ENCODE peak calls at places on chromosomes 16 and 17, in eight cellular contexts. One of them, this sample, is unnamed.

GRCh38 chr17:66474810-66475497 is 172.5 kb downstream of the PRKCA start:
- DNase-seq in GM20000: no peak
- DNase-seq in CD8-positive, alpha-beta T cell: no peak
- DNase-seq in HCT116: no peak
- DNase-seq in AG09319: no peak
- DNase-seq in A549: no peak
- DNase-seq in type B pancreatic cell: no peak
- DNase-seq in cardiac muscle cell: no peak
- DNase-seq in this sample: no peak

GRCh38 chr17:76820039-76820438 is 48.2 kb upstream of the MGAT5B start:
- DNase-seq in GM20000: no peak
- DNase-seq in CD8-positive, alpha-beta T cell: no peak
- DNase-seq in HCT116: no peak
- DNase-seq in AG09319: no peak
- DNase-seq in A549: no peak
- DNase-seq in type B pancreatic cell: no peak
- DNase-seq in cardiac muscle cell: no peak
- DNase-seq in this sample: peak; percentile 66

GRCh38 chr16:48446534-48446920 is 61.3 kb upstream of the SIAH1 start:
- DNase-seq in GM20000: no peak
- DNase-seq in CD8-positive, alpha-beta T cell: no peak
- DNase-seq in HCT116: no peak
- DNase-seq in AG09319: no peak
- DNase-seq in A549: no peak
- DNase-seq in type B pancreatic cell: no peak
- DNase-seq in cardiac muscle cell: no peak
- DNase-seq in this sample: no peak

GRCh38 chr17:82930043-82930923 is 90.5 kb upstream of the ZNF750 start:
- DNase-seq in GM20000: no peak
- DNase-seq in CD8-positive, alpha-beta T cell: no peak
- DNase-seq in HCT116: no peak
- DNase-seq in AG09319: no peak
- DNase-seq in A549: no peak
- DNase-seq in type B pancreatic cell: peak; percentile 66
- DNase-seq in cardiac muscle cell: no peak
- DNase-seq in this sample: no peak

GRCh38 chr17:74288785-74289184 is 14.8 kb downstream of the DNAI2 start:
- DNase-seq in GM20000: peak; percentile 53
- DNase-seq in CD8-positive, alpha-beta T cell: no peak
- DNase-seq in HCT116: no peak
- DNase-seq in AG09319: no peak
- DNase-seq in A549: no peak
- DNase-seq in type B pancreatic cell: no peak
- DNase-seq in cardiac muscle cell: no peak
- DNase-seq in this sample: no peak

GRCh38 chr17:21687136-21687953 is 5.0 kb upstream of the KCNJ18 start:
- DNase-seq in GM20000: no peak
- DNase-seq in CD8-positive, alpha-beta T cell: no peak
- DNase-seq in HCT116: no peak
- DNase-seq in AG09319: no peak
- DNase-seq in A549: no peak
- DNase-seq in type B pancreatic cell: no peak
- DNase-seq in cardiac muscle cell: no peak
- DNase-seq in this sample: no peak

GRCh38 chr16:31099860-31100638 is 5.5 kb upstream of the VKORC1 start:
- DNase-seq in GM20000: no peak
- DNase-seq in CD8-positive, alpha-beta T cell: no peak
- DNase-seq in HCT116: no peak
- DNase-seq in AG09319: no peak
- DNase-seq in A549: no peak
- DNase-seq in type B pancreatic cell: no peak
- DNase-seq in cardiac muscle cell: peak; percentile 20
- DNase-seq in this sample: no peak

GRCh38 chr17:36943250-36944220 is 5.2 kb upstream of the AATF start:
- DNase-seq in GM20000: peak; percentile 38
- DNase-seq in CD8-positive, alpha-beta T cell: no peak
- DNase-seq in HCT116: no peak
- DNase-seq in AG09319: no peak
- DNase-seq in A549: no peak
- DNase-seq in type B pancreatic cell: no peak
- DNase-seq in cardiac muscle cell: no peak
- DNase-seq in this sample: no peak

GRCh38 chr17:16129441-16129840 is 85.9 kb downstream of the NCOR1 start:
- DNase-seq in GM20000: no peak
- DNase-seq in CD8-positive, alpha-beta T cell: no peak
- DNase-seq in HCT116: no peak
- DNase-seq in AG09319: no peak
- DNase-seq in A549: no peak
- DNase-seq in type B pancreatic cell: no peak
- DNase-seq in cardiac muscle cell: no peak
- DNase-seq in this sample: no peak

GRCh38 chr16:77111057-77111456 is 79.9 kb upstream of the MON1B start:
- DNase-seq in GM20000: no peak
- DNase-seq in CD8-positive, alpha-beta T cell: no peak
- DNase-seq in HCT116: no peak
- DNase-seq in AG09319: no peak
- DNase-seq in A549: no peak
- DNase-seq in type B pancreatic cell: no peak
- DNase-seq in cardiac muscle cell: no peak
- DNase-seq in this sample: no peak

GRCh38 chr17:35793257-35793656 is 2.2 kb downstream of the MMP28 start:
- DNase-seq in GM20000: peak; percentile 6
- DNase-seq in CD8-positive, alpha-beta T cell: no peak
- DNase-seq in HCT116: no peak
- DNase-seq in AG09319: no peak
- DNase-seq in A549: no peak
- DNase-seq in type B pancreatic cell: no peak
- DNase-seq in cardiac muscle cell: no peak
- DNase-seq in this sample: no peak

GRCh38 chr16:86227801-86228200 is 282.5 kb upstream of the FOXF1 start:
- DNase-seq in GM20000: no peak
- DNase-seq in CD8-positive, alpha-beta T cell: no peak
- DNase-seq in HCT116: no peak
- DNase-seq in AG09319: peak; percentile 77
- DNase-seq in A549: no peak
- DNase-seq in type B pancreatic cell: no peak
- DNase-seq in cardiac muscle cell: no peak
- DNase-seq in this sample: no peak

GRCh38 chr16:87369117-87369775 is 14.3 kb downstream of the FBXO31 start:
- DNase-seq in GM20000: no peak
- DNase-seq in CD8-positive, alpha-beta T cell: no peak
- DNase-seq in HCT116: no peak
- DNase-seq in AG09319: no peak
- DNase-seq in A549: no peak
- DNase-seq in type B pancreatic cell: no peak
- DNase-seq in cardiac muscle cell: no peak
- DNase-seq in this sample: no peak

GRCh38 chr17:15944720-15945492 is at the start of gene ADORA2B:
- DNase-seq in GM20000: peak; percentile 87
- DNase-seq in CD8-positive, alpha-beta T cell: no peak
- DNase-seq in HCT116: no peak
- DNase-seq in AG09319: no peak
- DNase-seq in A549: peak; percentile 91
- DNase-seq in type B pancreatic cell: peak; percentile 80
- DNase-seq in cardiac muscle cell: peak; percentile 89
- DNase-seq in this sample: peak; percentile 66

GRCh38 chr16:13702614-13703013 is 217.3 kb upstream of the ERCC4 start:
- DNase-seq in GM20000: no peak
- DNase-seq in CD8-positive, alpha-beta T cell: no peak
- DNase-seq in HCT116: no peak
- DNase-seq in AG09319: no peak
- DNase-seq in A549: no peak
- DNase-seq in type B pancreatic cell: no peak
- DNase-seq in cardiac muscle cell: no peak
- DNase-seq in this sample: no peak

GRCh38 chr17:30571921-30572320 is 94.7 kb downstream of the GOSR1 start:
- DNase-seq in GM20000: no peak
- DNase-seq in CD8-positive, alpha-beta T cell: no peak
- DNase-seq in HCT116: no peak
- DNase-seq in AG09319: no peak
- DNase-seq in A549: no peak
- DNase-seq in type B pancreatic cell: no peak
- DNase-seq in cardiac muscle cell: no peak
- DNase-seq in this sample: no peak

GRCh38 chr16:25966172-25967097 is 274.7 kb downstream of the HS3ST4 start:
- DNase-seq in GM20000: peak; percentile 29
- DNase-seq in CD8-positive, alpha-beta T cell: no peak
- DNase-seq in HCT116: no peak
- DNase-seq in AG09319: no peak
- DNase-seq in A549: no peak
- DNase-seq in type B pancreatic cell: no peak
- DNase-seq in cardiac muscle cell: no peak
- DNase-seq in this sample: no peak

GRCh38 chr16:86577314-86577971 is 906 bp upstream of the FOXL1 start:
- DNase-seq in GM20000: no peak
- DNase-seq in CD8-positive, alpha-beta T cell: no peak
- DNase-seq in HCT116: no peak
- DNase-seq in AG09319: no peak
- DNase-seq in A549: no peak
- DNase-seq in type B pancreatic cell: peak; percentile 56
- DNase-seq in cardiac muscle cell: no peak
- DNase-seq in this sample: no peak

GRCh38 chr16:74501484-74502479 is 80.5 kb upstream of the CLEC18B start:
- DNase-seq in GM20000: no peak
- DNase-seq in CD8-positive, alpha-beta T cell: no peak
- DNase-seq in HCT116: no peak
- DNase-seq in AG09319: no peak
- DNase-seq in A549: no peak
- DNase-seq in type B pancreatic cell: no peak
- DNase-seq in cardiac muscle cell: no peak
- DNase-seq in this sample: no peak

This sample was measured in NCI-H526.